ENCODE peak calls at places on chromosome 5, in eight cellular contexts. One of them, this sample, is unnamed.

GRCh38 chr5:144120781-144121180 is 49.7 kb downstream of the YIPF5 start:
- DNase-seq in breast epithelium: no peak
- DNase-seq in uterus: no peak
- DNase-seq in A549: no peak
- DNase-seq in heart left ventricle: no peak
- DNase-seq in spleen: no peak
- DNase-seq in body of pancreas: no peak
- DNase-seq in upper lobe of left lung: no peak
- DNase-seq in this sample: no peak

GRCh38 chr5:76766746-76767145 is 50.8 kb downstream of the F2R start:
- DNase-seq in breast epithelium: no peak
- DNase-seq in uterus: no peak
- DNase-seq in A549: no peak
- DNase-seq in heart left ventricle: no peak
- DNase-seq in spleen: no peak
- DNase-seq in body of pancreas: no peak
- DNase-seq in upper lobe of left lung: no peak
- DNase-seq in this sample: no peak

GRCh38 chr5:97412959-97413358 is 229.9 kb upstream of the RIOK2 start:
- DNase-seq in breast epithelium: no peak
- DNase-seq in uterus: no peak
- DNase-seq in A549: no peak
- DNase-seq in heart left ventricle: no peak
- DNase-seq in spleen: no peak
- DNase-seq in body of pancreas: no peak
- DNase-seq in upper lobe of left lung: no peak
- DNase-seq in this sample: no peak

GRCh38 chr5:107486489-107486888 is 184.2 kb downstream of the EFNA5 start:
- DNase-seq in breast epithelium: no peak
- DNase-seq in uterus: no peak
- DNase-seq in A549: no peak
- DNase-seq in heart left ventricle: no peak
- DNase-seq in spleen: no peak
- DNase-seq in body of pancreas: no peak
- DNase-seq in upper lobe of left lung: no peak
- DNase-seq in this sample: no peak

GRCh38 chr5:440413-441180 is 2.4 kb upstream of the EXOC3 start:
- DNase-seq in breast epithelium: no peak
- DNase-seq in uterus: no peak
- DNase-seq in A549: no peak
- DNase-seq in heart left ventricle: no peak
- DNase-seq in spleen: peak; percentile 71
- DNase-seq in body of pancreas: no peak
- DNase-seq in upper lobe of left lung: no peak
- DNase-seq in this sample: no peak

GRCh38 chr5:9698125-9698848 is 68.1 kb upstream of the TAS2R1 start:
- DNase-seq in breast epithelium: no peak
- DNase-seq in uterus: no peak
- DNase-seq in A549: no peak
- DNase-seq in heart left ventricle: no peak
- DNase-seq in spleen: no peak
- DNase-seq in body of pancreas: no peak
- DNase-seq in upper lobe of left lung: no peak
- DNase-seq in this sample: no peak

GRCh38 chr5:56112526-56113121 is 117.9 kb upstream of the IL6ST start:
- DNase-seq in breast epithelium: no peak
- DNase-seq in uterus: peak; percentile 31
- DNase-seq in A549: peak; percentile 59
- DNase-seq in heart left ventricle: no peak
- DNase-seq in spleen: no peak
- DNase-seq in body of pancreas: no peak
- DNase-seq in upper lobe of left lung: no peak
- DNase-seq in this sample: no peak

GRCh38 chr5:73901045-73901444 is 275.0 kb downstream of the ARHGEF28 start:
- DNase-seq in breast epithelium: peak; percentile 58
- DNase-seq in uterus: no peak
- DNase-seq in A549: peak; percentile 79
- DNase-seq in heart left ventricle: peak; percentile 67
- DNase-seq in spleen: no peak
- DNase-seq in body of pancreas: no peak
- DNase-seq in upper lobe of left lung: no peak
- DNase-seq in this sample: no peak

GRCh38 chr5:125612356-125613149 is 810.7 kb upstream of the GRAMD2B start:
- DNase-seq in breast epithelium: no peak
- DNase-seq in uterus: peak; percentile 13
- DNase-seq in A549: no peak
- DNase-seq in heart left ventricle: no peak
- DNase-seq in spleen: no peak
- DNase-seq in body of pancreas: peak; percentile 70
- DNase-seq in upper lobe of left lung: no peak
- DNase-seq in this sample: no peak

GRCh38 chr5:74534397-74535129 is 106.0 kb downstream of the ENC1 start:
- DNase-seq in breast epithelium: no peak
- DNase-seq in uterus: no peak
- DNase-seq in A549: no peak
- DNase-seq in heart left ventricle: no peak
- DNase-seq in spleen: no peak
- DNase-seq in body of pancreas: no peak
- DNase-seq in upper lobe of left lung: no peak
- DNase-seq in this sample: no peak

GRCh38 chr5:2000591-2000990 is 117.9 kb upstream of the IRX4 start:
- DNase-seq in breast epithelium: no peak
- DNase-seq in uterus: no peak
- DNase-seq in A549: no peak
- DNase-seq in heart left ventricle: no peak
- DNase-seq in spleen: no peak
- DNase-seq in body of pancreas: no peak
- DNase-seq in upper lobe of left lung: no peak
- DNase-seq in this sample: no peak

GRCh38 chr5:56501949-56502557 is 268.9 kb upstream of the ANKRD55 start:
- DNase-seq in breast epithelium: no peak
- DNase-seq in uterus: no peak
- DNase-seq in A549: no peak
- DNase-seq in heart left ventricle: no peak
- DNase-seq in spleen: no peak
- DNase-seq in body of pancreas: no peak
- DNase-seq in upper lobe of left lung: no peak
- DNase-seq in this sample: no peak

GRCh38 chr5:83721878-83722779 is 1.5 kb upstream of the HAPLN1 start:
- DNase-seq in breast epithelium: no peak
- DNase-seq in uterus: no peak
- DNase-seq in A549: peak; percentile 67
- DNase-seq in heart left ventricle: peak; percentile 47
- DNase-seq in spleen: peak; percentile 72
- DNase-seq in body of pancreas: peak; percentile 19
- DNase-seq in upper lobe of left lung: peak; percentile 92
- DNase-seq in this sample: no peak

GRCh38 chr5:123496892-123497291 is 15.1 kb upstream of the CSNK1G3 start:
- DNase-seq in breast epithelium: no peak
- DNase-seq in uterus: no peak
- DNase-seq in A549: no peak
- DNase-seq in heart left ventricle: no peak
- DNase-seq in spleen: no peak
- DNase-seq in body of pancreas: peak; percentile 73
- DNase-seq in upper lobe of left lung: no peak
- DNase-seq in this sample: no peak

GRCh38 chr5:145981612-145982571 is 45.5 kb downstream of the SH3RF2 start:
- DNase-seq in breast epithelium: no peak
- DNase-seq in uterus: no peak
- DNase-seq in A549: no peak
- DNase-seq in heart left ventricle: no peak
- DNase-seq in spleen: no peak
- DNase-seq in body of pancreas: peak; percentile 29
- DNase-seq in upper lobe of left lung: no peak
- DNase-seq in this sample: no peak

GRCh38 chr5:36688722-36689121 is 82.3 kb downstream of the SLC1A3 start:
- DNase-seq in breast epithelium: no peak
- DNase-seq in uterus: no peak
- DNase-seq in A549: peak; percentile 32
- DNase-seq in heart left ventricle: no peak
- DNase-seq in spleen: no peak
- DNase-seq in body of pancreas: no peak
- DNase-seq in upper lobe of left lung: no peak
- DNase-seq in this sample: peak; percentile 21

GRCh38 chr5:173613433-173614144 is 2.9 kb downstream of the BOD1 start:
- DNase-seq in breast epithelium: no peak
- DNase-seq in uterus: no peak
- DNase-seq in A549: no peak
- DNase-seq in heart left ventricle: no peak
- DNase-seq in spleen: no peak
- DNase-seq in body of pancreas: no peak
- DNase-seq in upper lobe of left lung: no peak
- DNase-seq in this sample: no peak

GRCh38 chr5:173618927-173619519 is 2.6 kb upstream of the BOD1 start:
- DNase-seq in breast epithelium: no peak
- DNase-seq in uterus: peak; percentile 39
- DNase-seq in A549: peak; percentile 76
- DNase-seq in heart left ventricle: no peak
- DNase-seq in spleen: no peak
- DNase-seq in body of pancreas: peak; percentile 72
- DNase-seq in upper lobe of left lung: no peak
- DNase-seq in this sample: peak; percentile 79

GRCh38 chr5:173614591-173614990 is 1.9 kb downstream of the BOD1 start:
- DNase-seq in breast epithelium: no peak
- DNase-seq in uterus: no peak
- DNase-seq in A549: no peak
- DNase-seq in heart left ventricle: no peak
- DNase-seq in spleen: no peak
- DNase-seq in body of pancreas: no peak
- DNase-seq in upper lobe of left lung: no peak
- DNase-seq in this sample: no peak

GRCh38 chr5:173615884-173616576 is 420 bp downstream of the BOD1 start:
- DNase-seq in breast epithelium: peak; percentile 60
- DNase-seq in uterus: peak; percentile 32
- DNase-seq in A549: peak; percentile 72
- DNase-seq in heart left ventricle: peak; percentile 58
- DNase-seq in spleen: peak; percentile 93
- DNase-seq in body of pancreas: peak; percentile 80
- DNase-seq in upper lobe of left lung: peak; percentile 93
- DNase-seq in this sample: peak; percentile 62

DNA sequence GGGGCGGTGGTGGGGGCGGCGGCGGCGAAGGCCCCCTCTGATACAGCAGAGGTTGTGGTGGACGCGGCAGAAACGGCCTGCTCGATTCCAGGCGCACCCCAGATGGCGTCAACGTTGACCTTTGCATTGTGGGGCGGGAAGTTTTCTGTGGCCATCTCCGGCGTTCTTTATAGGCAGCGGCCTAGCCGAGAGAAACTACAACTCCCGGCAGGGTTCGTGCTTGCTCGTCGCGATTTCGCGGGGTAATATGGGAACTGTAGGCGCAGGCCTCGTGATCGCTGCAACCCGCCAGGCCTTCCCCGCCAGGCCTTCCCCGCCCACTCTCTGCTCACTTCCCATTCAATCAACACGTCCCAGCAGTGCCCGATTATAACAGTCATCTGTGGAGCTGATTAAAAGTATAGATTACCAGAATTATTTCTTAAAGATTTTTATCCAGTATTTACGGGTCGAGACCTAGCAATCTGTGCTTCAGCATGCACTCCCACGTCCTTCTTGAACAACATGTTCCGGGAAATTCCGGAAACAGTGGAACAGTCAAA is at the start of gene BOD1:
- DNase-seq in breast epithelium: peak; percentile 97
- DNase-seq in uterus: peak; percentile 97
- DNase-seq in A549: peak; percentile 91
- DNase-seq in heart left ventricle: peak; percentile 98
- DNase-seq in spleen: peak; percentile 98
- DNase-seq in body of pancreas: peak; percentile 99
- DNase-seq in upper lobe of left lung: peak; percentile 92
- DNase-seq in this sample: peak; percentile 98
- TF ChIP-seq POLR2A in breast epithelium: no peak
- TF ChIP-seq POLR2A in uterus: peak; percentile 50
- TF ChIP-seq POLR2A in A549: peak; percentile 30
- TF ChIP-seq POLR2A in heart left ventricle: no peak
- TF ChIP-seq POLR2A in spleen: no peak
- TF ChIP-seq POLR2A in body of pancreas: no peak
- TF ChIP-seq POLR2A in upper lobe of left lung: peak; percentile 38
- TF ChIP-seq POLR2A in this sample: no peak

GRCh38 chr5:82348749-82349148 is 70.6 kb upstream of the RPS23 start:
- DNase-seq in breast epithelium: no peak
- DNase-seq in uterus: no peak
- DNase-seq in A549: no peak
- DNase-seq in heart left ventricle: no peak
- DNase-seq in spleen: no peak
- DNase-seq in body of pancreas: no peak
- DNase-seq in upper lobe of left lung: no peak
- DNase-seq in this sample: no peak

GRCh38 chr5:82346376-82347212 is 68.4 kb upstream of the RPS23 start:
- DNase-seq in breast epithelium: no peak
- DNase-seq in uterus: no peak
- DNase-seq in A549: no peak
- DNase-seq in heart left ventricle: no peak
- DNase-seq in spleen: no peak
- DNase-seq in body of pancreas: no peak
- DNase-seq in upper lobe of left lung: no peak
- DNase-seq in this sample: no peak

GRCh38 chr5:82349651-82350050 is 71.5 kb upstream of the RPS23 start:
- DNase-seq in breast epithelium: no peak
- DNase-seq in uterus: no peak
- DNase-seq in A549: no peak
- DNase-seq in heart left ventricle: no peak
- DNase-seq in spleen: no peak
- DNase-seq in body of pancreas: no peak
- DNase-seq in upper lobe of left lung: no peak
- DNase-seq in this sample: no peak

GRCh38 chr5:82345108-82345507 is 67.0 kb upstream of the RPS23 start:
- DNase-seq in breast epithelium: no peak
- DNase-seq in uterus: no peak
- DNase-seq in A549: no peak
- DNase-seq in heart left ventricle: no peak
- DNase-seq in spleen: no peak
- DNase-seq in body of pancreas: no peak
- DNase-seq in upper lobe of left lung: no peak
- DNase-seq in this sample: no peak

GRCh38 chr5:82347213-82347947 is 69.2 kb upstream of the RPS23 start:
- DNase-seq in breast epithelium: no peak
- DNase-seq in uterus: no peak
- DNase-seq in A549: no peak
- DNase-seq in heart left ventricle: no peak
- DNase-seq in spleen: no peak
- DNase-seq in body of pancreas: peak; percentile 7
- DNase-seq in upper lobe of left lung: no peak
- DNase-seq in this sample: no peak
- H3K4me3 ChIP-seq in breast epithelium: no peak overlapping the region
- H3K4me3 ChIP-seq in uterus: no peak overlapping the region
- H3K4me3 ChIP-seq in A549: no peak overlapping the region
- H3K4me3 ChIP-seq in heart left ventricle: no peak overlapping the region
- H3K4me3 ChIP-seq in spleen: no peak overlapping the region
- H3K4me3 ChIP-seq in body of pancreas: no peak overlapping the region
- H3K4me3 ChIP-seq in upper lobe of left lung: no peak overlapping the region
- H3K4me3 ChIP-seq in this sample: no peak overlapping the region

GRCh38 chr5:175181331-175181730 is 262.7 kb downstream of the DRD1 start:
- DNase-seq in breast epithelium: no peak
- DNase-seq in uterus: no peak
- DNase-seq in A549: no peak
- DNase-seq in heart left ventricle: no peak
- DNase-seq in spleen: no peak
- DNase-seq in body of pancreas: no peak
- DNase-seq in upper lobe of left lung: no peak
- DNase-seq in this sample: no peak
- H3K27ac ChIP-seq in breast epithelium: no peak overlapping the region
- H3K27ac ChIP-seq in uterus: no peak overlapping the region
- H3K27ac ChIP-seq in A549: no peak overlapping the region
- H3K27ac ChIP-seq in heart left ventricle: no peak overlapping the region
- H3K27ac ChIP-seq in spleen: no peak overlapping the region
- H3K27ac ChIP-seq in body of pancreas: no peak overlapping the region
- H3K27ac ChIP-seq in upper lobe of left lung: no peak overlapping the region
- H3K27ac ChIP-seq in this sample: no peak overlapping the region

GRCh38 chr5:154038604-154039457 is at the start of the genes FAM114A2 and MFAP3:
- DNase-seq in breast epithelium: peak; percentile 88
- DNase-seq in uterus: peak; percentile 82
- DNase-seq in A549: peak; percentile 95
- DNase-seq in heart left ventricle: peak; percentile 94
- DNase-seq in spleen: peak; percentile 98
- DNase-seq in body of pancreas: peak; percentile 90
- DNase-seq in upper lobe of left lung: peak; percentile 94
- DNase-seq in this sample: peak; percentile 94
- TF ChIP-seq POLR2A in breast epithelium: peak; percentile 45
- TF ChIP-seq POLR2A in uterus: peak; percentile 78
- TF ChIP-seq POLR2A in A549: peak; percentile 92
- TF ChIP-seq POLR2A in heart left ventricle: no peak
- TF ChIP-seq POLR2A in spleen: peak; percentile 34
- TF ChIP-seq POLR2A in body of pancreas: peak; percentile 75
- TF ChIP-seq POLR2A in upper lobe of left lung: peak; percentile 93
- TF ChIP-seq POLR2A in this sample: peak; percentile 80

This sample was measured in Peyer's patch.